ENCODE peak calls at places on chromosomes 7 and 10, in nine cellular contexts. C, E, P, Q, L, H, Y, I and N are unnamed samples.

GRCh38 chr10:120832106-120832505 is 19.1 kb upstream of the WDR11 start:
- DNase-seq in C (no peak), E (no peak), P (no peak), Q (no peak), L (no peak), H (no peak), Y (no peak), I (no peak), N (no peak)

GRCh38 chr10:78781251-78781913 is 287.4 kb upstream of the ZMIZ1 start:
- DNase-seq in C (no peak), E (no peak), P (no peak), Q (no peak), L (no peak), H (no peak), Y (no peak), I (peak), N (no peak)

GRCh38 chr7:128453836-128454804 is 1.6 kb upstream of the HILPDA start:
- DNase-seq in C (no peak), E (no peak), P (peak), Q (peak), L (peak), H (no peak), Y (no peak), I (peak), N (peak)

GRCh38 chr7:85829817-85830432 is 643.1 kb upstream of the SEMA3D start:
- DNase-seq in C (no peak), E (no peak), P (peak), Q (no peak), L (no peak), H (no peak), Y (no peak), I (no peak), N (peak)

GRCh38 chr10:114408968-114409444 is 4.7 kb upstream of the AFAP1L2 start:
- DNase-seq in C (no peak), E (no peak), P (no peak), Q (no peak), L (no peak), H (no peak), Y (no peak), I (no peak), N (peak)

GRCh38 chr7:132435016-132435990 is 141.0 kb downstream of the PLXNA4 start:
- DNase-seq in C (no peak), E (no peak), P (no peak), Q (no peak), L (no peak), H (no peak), Y (no peak), I (no peak), N (no peak)

GRCh38 chr10:114401195-114401741 is 3.0 kb downstream of the AFAP1L2 start:
- DNase-seq in C (no peak), E (no peak), P (peak), Q (no peak), L (no peak), H (no peak), Y (no peak), I (peak), N (peak)

GRCh38 chr10:11907914-11908313 is 84.8 kb downstream of the PROSER2 start:
- DNase-seq in C (no peak), E (no peak), P (no peak), Q (no peak), L (no peak), H (no peak), Y (no peak), I (peak), N (no peak)

GRCh38 chr7:70092314-70093303 is 494.3 kb downstream of the AUTS2 start:
- DNase-seq in C (no peak), E (no peak), P (no peak), Q (no peak), L (peak), H (no peak), Y (peak), I (peak), N (no peak)

GRCh38 chr10:125355657-125356056 is 195.3 kb upstream of the CTBP2 start:
- DNase-seq in C (no peak), E (no peak), P (no peak), Q (no peak), L (no peak), H (no peak), Y (no peak), I (no peak), N (no peak)

GRCh38 chr7:12518920-12519681 is 51.4 kb upstream of the SCIN start:
- DNase-seq in C (no peak), E (peak), P (peak), Q (no peak), L (peak), H (no peak), Y (no peak), I (no peak), N (no peak)

GRCh38 chr7:22979251-22979650 is 34.7 kb downstream of the HYCC1 start:
- DNase-seq in C (no peak), E (no peak), P (no peak), Q (no peak), L (no peak), H (no peak), Y (no peak), I (no peak), N (no peak)

GRCh38 chr7:128705891-128706333 is 33.2 kb upstream of the CALU start:
- DNase-seq in C (no peak), E (no peak), P (peak), Q (no peak), L (no peak), H (no peak), Y (no peak), I (no peak), N (peak)

GRCh38 chr10:132233501-132234075 is 46.8 kb downstream of the DPYSL4 start:
- DNase-seq in C (no peak), E (no peak), P (no peak), Q (no peak), L (peak), H (no peak), Y (no peak), I (no peak), N (no peak)